ENCODE peak calls at places on chromosome 16, in ten cellular contexts. One of them, this sample, is unnamed.

GRCh38 chr16:27238591-27238990 is 30.0 kb downstream of the NSMCE1 start:
- DNase-seq in IMR-90: no peak
- DNase-seq in BE2C: no peak
- DNase-seq in epithelial cell of esophagus: no peak
- DNase-seq in mucosa of descending colon: peak
- DNase-seq in AG10803: no peak
- DNase-seq in heart right ventricle: no peak
- DNase-seq in A549: no peak
- DNase-seq in hepatocyte: no peak
- DNase-seq in breast epithelium: peak
- DNase-seq in this sample: no peak

GRCh38 chr16:81837312-81837748 is 58.2 kb downstream of the PLCG2 start:
- DNase-seq in IMR-90: no peak
- DNase-seq in BE2C: no peak
- DNase-seq in epithelial cell of esophagus: no peak
- DNase-seq in mucosa of descending colon: no peak
- DNase-seq in AG10803: no peak
- DNase-seq in heart right ventricle: no peak
- DNase-seq in A549: no peak
- DNase-seq in hepatocyte: no peak
- DNase-seq in breast epithelium: no peak
- DNase-seq in this sample: no peak

GRCh38 chr16:77674888-77675287 is 47.4 kb upstream of the NUDT7 start:
- DNase-seq in IMR-90: peak
- DNase-seq in BE2C: no peak
- DNase-seq in epithelial cell of esophagus: no peak
- DNase-seq in mucosa of descending colon: no peak
- DNase-seq in AG10803: peak
- DNase-seq in heart right ventricle: no peak
- DNase-seq in A549: no peak
- DNase-seq in hepatocyte: no peak
- DNase-seq in breast epithelium: no peak
- DNase-seq in this sample: peak

GRCh38 chr16:20051611-20052010 is 22.1 kb downstream of the GPR139 start:
- DNase-seq in IMR-90: no peak
- DNase-seq in BE2C: no peak
- DNase-seq in epithelial cell of esophagus: no peak
- DNase-seq in mucosa of descending colon: no peak
- DNase-seq in AG10803: no peak
- DNase-seq in heart right ventricle: no peak
- DNase-seq in A549: no peak
- DNase-seq in hepatocyte: no peak
- DNase-seq in breast epithelium: no peak
- DNase-seq in this sample: no peak

GRCh38 chr16:46976550-46976949 is 3.1 kb upstream of the DNAJA2 start:
- DNase-seq in IMR-90: no peak
- DNase-seq in BE2C: no peak
- DNase-seq in epithelial cell of esophagus: peak
- DNase-seq in mucosa of descending colon: no peak
- DNase-seq in AG10803: no peak
- DNase-seq in heart right ventricle: no peak
- DNase-seq in A549: peak
- DNase-seq in hepatocyte: peak
- DNase-seq in breast epithelium: no peak
- DNase-seq in this sample: no peak

GRCh38 chr16:47578573-47578972 is 117.4 kb downstream of the PHKB start:
- DNase-seq in IMR-90: peak
- DNase-seq in BE2C: no peak
- DNase-seq in epithelial cell of esophagus: peak
- DNase-seq in mucosa of descending colon: no peak
- DNase-seq in AG10803: peak
- DNase-seq in heart right ventricle: no peak
- DNase-seq in A549: no peak
- DNase-seq in hepatocyte: no peak
- DNase-seq in breast epithelium: no peak
- DNase-seq in this sample: peak

GRCh38 chr16:70700101-70701020 is 14.5 kb upstream of the MTSS2 start:
- DNase-seq in IMR-90: no peak
- DNase-seq in BE2C: no peak
- DNase-seq in epithelial cell of esophagus: peak
- DNase-seq in mucosa of descending colon: no peak
- DNase-seq in AG10803: no peak
- DNase-seq in heart right ventricle: peak
- DNase-seq in A549: no peak
- DNase-seq in hepatocyte: no peak
- DNase-seq in breast epithelium: no peak
- DNase-seq in this sample: no peak

GRCh38 chr16:69922200-69922599 is 28.9 kb upstream of the CLEC18A start:
- DNase-seq in IMR-90: no peak
- DNase-seq in BE2C: no peak
- DNase-seq in epithelial cell of esophagus: no peak
- DNase-seq in mucosa of descending colon: no peak
- DNase-seq in AG10803: no peak
- DNase-seq in heart right ventricle: no peak
- DNase-seq in A549: no peak
- DNase-seq in hepatocyte: no peak
- DNase-seq in breast epithelium: no peak
- DNase-seq in this sample: no peak

DNA sequence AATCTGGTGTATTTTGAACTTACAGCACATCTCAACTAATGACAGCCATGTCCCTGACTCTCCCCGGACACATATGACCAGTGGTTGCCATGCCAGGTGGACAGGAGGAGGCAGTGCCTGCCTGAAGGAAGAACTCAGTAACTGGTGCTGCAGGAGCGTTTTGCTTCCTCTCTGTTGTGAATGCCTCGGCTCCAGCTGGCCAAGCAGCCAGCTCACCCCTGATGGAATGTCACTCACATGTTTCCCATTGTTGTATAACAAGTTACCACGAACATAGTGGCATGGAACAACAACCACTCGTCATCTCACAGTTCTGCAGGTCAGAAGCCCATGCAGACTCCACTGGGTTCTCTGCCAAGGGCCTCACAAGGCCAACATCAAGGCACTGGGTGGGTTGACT is 20.1 kb upstream of the IRF8 start:
- DNase-seq in IMR-90: peak
- DNase-seq in BE2C: no peak
- DNase-seq in epithelial cell of esophagus: peak
- DNase-seq in mucosa of descending colon: no peak
- DNase-seq in AG10803: peak
- DNase-seq in heart right ventricle: no peak
- DNase-seq in A549: peak
- DNase-seq in hepatocyte: no peak
- DNase-seq in breast epithelium: no peak
- DNase-seq in this sample: peak
- TF ChIP-seq CTCF in IMR-90: peak
- TF ChIP-seq CTCF in BE2C: no peak
- TF ChIP-seq CTCF in epithelial cell of esophagus: no peak
- TF ChIP-seq CTCF in mucosa of descending colon: no peak
- TF ChIP-seq CTCF in AG10803: no peak
- TF ChIP-seq CTCF in heart right ventricle: no peak
- TF ChIP-seq CTCF in A549: no peak
- TF ChIP-seq CTCF in hepatocyte: no peak
- TF ChIP-seq CTCF in breast epithelium: no peak
- TF ChIP-seq CTCF in this sample: no peak

GRCh38 chr16:83648347-83648746 is 159.4 kb upstream of the HSBP1 start:
- DNase-seq in IMR-90: no peak
- DNase-seq in BE2C: no peak
- DNase-seq in epithelial cell of esophagus: no peak
- DNase-seq in mucosa of descending colon: no peak
- DNase-seq in AG10803: no peak
- DNase-seq in heart right ventricle: no peak
- DNase-seq in A549: no peak
- DNase-seq in hepatocyte: no peak
- DNase-seq in breast epithelium: no peak
- DNase-seq in this sample: no peak

GRCh38 chr16:83651871-83652270 is 155.9 kb upstream of the HSBP1 start:
- DNase-seq in IMR-90: no peak
- DNase-seq in BE2C: no peak
- DNase-seq in epithelial cell of esophagus: no peak
- DNase-seq in mucosa of descending colon: no peak
- DNase-seq in AG10803: no peak
- DNase-seq in heart right ventricle: no peak
- DNase-seq in A549: no peak
- DNase-seq in hepatocyte: no peak
- DNase-seq in breast epithelium: no peak
- DNase-seq in this sample: no peak

GRCh38 chr16:83653785-83654184 is 154.0 kb upstream of the HSBP1 start:
- DNase-seq in IMR-90: peak
- DNase-seq in BE2C: no peak
- DNase-seq in epithelial cell of esophagus: peak
- DNase-seq in mucosa of descending colon: no peak
- DNase-seq in AG10803: peak
- DNase-seq in heart right ventricle: no peak
- DNase-seq in A549: no peak
- DNase-seq in hepatocyte: no peak
- DNase-seq in breast epithelium: no peak
- DNase-seq in this sample: peak

GRCh38 chr16:83652898-83653297 is 154.9 kb upstream of the HSBP1 start:
- DNase-seq in IMR-90: no peak
- DNase-seq in BE2C: no peak
- DNase-seq in epithelial cell of esophagus: no peak
- DNase-seq in mucosa of descending colon: no peak
- DNase-seq in AG10803: peak
- DNase-seq in heart right ventricle: no peak
- DNase-seq in A549: no peak
- DNase-seq in hepatocyte: no peak
- DNase-seq in breast epithelium: no peak
- DNase-seq in this sample: peak
- H3K4me3 ChIP-seq in IMR-90: no peak
- H3K4me3 ChIP-seq in BE2C: no peak
- H3K4me3 ChIP-seq in epithelial cell of esophagus: no peak
- H3K4me3 ChIP-seq in mucosa of descending colon: no peak
- H3K4me3 ChIP-seq in AG10803: no peak
- H3K4me3 ChIP-seq in heart right ventricle: no peak
- H3K4me3 ChIP-seq in A549: no peak
- H3K4me3 ChIP-seq in hepatocyte: no peak
- H3K4me3 ChIP-seq in breast epithelium: no peak
- H3K4me3 ChIP-seq in this sample: no peak

GRCh38 chr16:5058476-5058875 is 7.3 kb downstream of the C16orf89 start:
- DNase-seq in IMR-90: no peak
- DNase-seq in BE2C: peak
- DNase-seq in epithelial cell of esophagus: no peak
- DNase-seq in mucosa of descending colon: no peak
- DNase-seq in AG10803: no peak
- DNase-seq in heart right ventricle: no peak
- DNase-seq in A549: peak
- DNase-seq in hepatocyte: no peak
- DNase-seq in breast epithelium: no peak
- DNase-seq in this sample: peak

GRCh38 chr16:5059386-5060072 is 6.2 kb downstream of the C16orf89 start:
- DNase-seq in IMR-90: no peak
- DNase-seq in BE2C: no peak
- DNase-seq in epithelial cell of esophagus: no peak
- DNase-seq in mucosa of descending colon: no peak
- DNase-seq in AG10803: no peak
- DNase-seq in heart right ventricle: no peak
- DNase-seq in A549: no peak
- DNase-seq in hepatocyte: no peak
- DNase-seq in breast epithelium: no peak
- DNase-seq in this sample: no peak

GRCh38 chr16:5054876-5055865 is 10.6 kb downstream of the C16orf89 start:
- DNase-seq in IMR-90: no peak
- DNase-seq in BE2C: no peak
- DNase-seq in epithelial cell of esophagus: no peak
- DNase-seq in mucosa of descending colon: no peak
- DNase-seq in AG10803: no peak
- DNase-seq in heart right ventricle: no peak
- DNase-seq in A549: no peak
- DNase-seq in hepatocyte: no peak
- DNase-seq in breast epithelium: no peak
- DNase-seq in this sample: no peak

GRCh38 chr16:5060073-5060641 is 5.6 kb downstream of the C16orf89 start:
- DNase-seq in IMR-90: no peak
- DNase-seq in BE2C: no peak
- DNase-seq in epithelial cell of esophagus: no peak
- DNase-seq in mucosa of descending colon: no peak
- DNase-seq in AG10803: no peak
- DNase-seq in heart right ventricle: no peak
- DNase-seq in A549: no peak
- DNase-seq in hepatocyte: no peak
- DNase-seq in breast epithelium: no peak
- DNase-seq in this sample: no peak

DNA sequence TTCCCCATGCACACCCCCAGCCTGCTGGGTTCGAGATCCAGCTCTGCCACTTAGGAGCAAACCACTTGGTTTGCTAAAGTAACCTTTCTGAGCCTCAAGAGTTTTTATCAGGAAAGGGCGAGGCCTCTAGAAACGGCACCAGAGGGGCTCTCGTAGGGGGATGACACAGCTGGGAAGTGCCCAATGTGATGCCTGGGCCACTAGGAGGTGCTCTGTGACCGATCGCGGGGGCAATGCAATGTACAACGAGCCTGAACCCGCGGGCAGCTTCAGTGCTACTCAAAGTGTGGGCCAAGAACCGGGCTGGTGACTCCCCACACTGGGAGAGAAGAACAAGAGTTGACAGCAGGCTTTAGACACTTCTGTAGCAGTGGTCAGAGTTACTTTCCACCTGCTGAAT is 9.4 kb downstream of the C16orf89 start:
- DNase-seq in IMR-90: no peak
- DNase-seq in BE2C: peak
- DNase-seq in epithelial cell of esophagus: peak
- DNase-seq in mucosa of descending colon: peak
- DNase-seq in AG10803: no peak
- DNase-seq in heart right ventricle: no peak
- DNase-seq in A549: peak
- DNase-seq in hepatocyte: peak
- DNase-seq in breast epithelium: no peak
- DNase-seq in this sample: no peak
- TF ChIP-seq CTCF in IMR-90: peak
- TF ChIP-seq CTCF in BE2C: peak
- TF ChIP-seq CTCF in epithelial cell of esophagus: peak
- TF ChIP-seq CTCF in mucosa of descending colon: peak
- TF ChIP-seq CTCF in AG10803: peak
- TF ChIP-seq CTCF in heart right ventricle: peak
- TF ChIP-seq CTCF in A549: peak
- TF ChIP-seq CTCF in hepatocyte: peak
- TF ChIP-seq CTCF in breast epithelium: no peak
- TF ChIP-seq CTCF in this sample: peak

GRCh38 chr16:85607796-85608514 is 5.2 kb upstream of the GSE1 start:
- DNase-seq in IMR-90: no peak
- DNase-seq in BE2C: peak
- DNase-seq in epithelial cell of esophagus: no peak
- DNase-seq in mucosa of descending colon: no peak
- DNase-seq in AG10803: no peak
- DNase-seq in heart right ventricle: no peak
- DNase-seq in A549: no peak
- DNase-seq in hepatocyte: no peak
- DNase-seq in breast epithelium: no peak
- DNase-seq in this sample: no peak

GRCh38 chr16:85606920-85607319 is 6.2 kb upstream of the GSE1 start:
- DNase-seq in IMR-90: no peak
- DNase-seq in BE2C: no peak
- DNase-seq in epithelial cell of esophagus: no peak
- DNase-seq in mucosa of descending colon: no peak
- DNase-seq in AG10803: no peak
- DNase-seq in heart right ventricle: no peak
- DNase-seq in A549: no peak
- DNase-seq in hepatocyte: no peak
- DNase-seq in breast epithelium: no peak
- DNase-seq in this sample: no peak

GRCh38 chr16:85605912-85606841 is 6.9 kb upstream of the GSE1 start:
- DNase-seq in IMR-90: no peak
- DNase-seq in BE2C: no peak
- DNase-seq in epithelial cell of esophagus: no peak
- DNase-seq in mucosa of descending colon: no peak
- DNase-seq in AG10803: no peak
- DNase-seq in heart right ventricle: no peak
- DNase-seq in A549: no peak
- DNase-seq in hepatocyte: no peak
- DNase-seq in breast epithelium: no peak
- DNase-seq in this sample: no peak

GRCh38 chr16:85608515-85608885 is 4.6 kb upstream of the GSE1 start:
- DNase-seq in IMR-90: no peak
- DNase-seq in BE2C: no peak
- DNase-seq in epithelial cell of esophagus: no peak
- DNase-seq in mucosa of descending colon: no peak
- DNase-seq in AG10803: no peak
- DNase-seq in heart right ventricle: no peak
- DNase-seq in A549: no peak
- DNase-seq in hepatocyte: no peak
- DNase-seq in breast epithelium: no peak
- DNase-seq in this sample: no peak

DNA sequence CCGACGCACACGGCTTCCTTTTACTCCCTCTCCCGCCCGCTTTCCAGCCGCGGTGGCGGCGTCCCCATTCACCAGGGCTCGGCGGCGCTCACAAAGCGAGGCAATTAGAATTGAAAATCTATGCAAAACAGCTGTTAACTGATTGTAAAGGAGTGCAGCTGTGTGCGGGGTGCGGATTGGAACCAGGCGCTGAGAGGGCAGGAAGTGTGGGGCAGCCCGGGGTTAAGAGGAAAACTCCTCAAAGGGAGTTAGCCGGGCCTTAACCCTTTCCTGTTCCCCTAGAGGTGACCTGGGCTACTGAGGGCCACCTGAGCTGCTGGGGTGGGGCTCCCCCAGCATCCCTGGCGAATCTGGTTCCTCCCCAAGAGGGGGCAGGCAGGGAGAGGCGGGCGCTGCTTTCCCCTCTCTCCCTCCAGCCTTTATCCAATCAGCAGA is 5.8 kb upstream of the GSE1 start:
- DNase-seq in IMR-90: no peak
- DNase-seq in BE2C: peak
- DNase-seq in epithelial cell of esophagus: no peak
- DNase-seq in mucosa of descending colon: peak
- DNase-seq in AG10803: no peak
- DNase-seq in heart right ventricle: no peak
- DNase-seq in A549: no peak
- DNase-seq in hepatocyte: no peak
- DNase-seq in breast epithelium: no peak
- DNase-seq in this sample: no peak
- H3K4me3 ChIP-seq in IMR-90: no peak
- H3K4me3 ChIP-seq in BE2C: peak
- H3K4me3 ChIP-seq in epithelial cell of esophagus: no peak
- H3K4me3 ChIP-seq in mucosa of descending colon: no peak
- H3K4me3 ChIP-seq in AG10803: no peak
- H3K4me3 ChIP-seq in heart right ventricle: no peak
- H3K4me3 ChIP-seq in A549: no peak
- H3K4me3 ChIP-seq in hepatocyte: no peak
- H3K4me3 ChIP-seq in breast epithelium: no peak
- H3K4me3 ChIP-seq in this sample: no peak

This sample was measured in fibroblast of pulmonary artery.